ENCODE peak calls at places on chromosomes 11 and 22, in seven cellular contexts. One of them, this sample, is unnamed.

GRCh38 chr11:85889676-85890579 is 34.7 kb downstream of the CCDC83 start:
- DNase-seq in suprapubic skin: no peak
- DNase-seq in epithelial cell of esophagus: peak; percentile 89
- DNase-seq in gastrocnemius medialis: no peak
- DNase-seq in stomach: no peak
- DNase-seq in tibial nerve: no peak
- DNase-seq in astrocyte: peak; percentile 88
- DNase-seq in this sample: peak; percentile 42

GRCh38 chr11:104623518-104623917 is 274.7 kb downstream of the CASP12 start:
- DNase-seq in tibial nerve: no peak
- DNase-seq in gastrocnemius medialis: no peak
- DNase-seq in astrocyte: peak; percentile 63
- DNase-seq in epithelial cell of esophagus: peak; percentile 64
- DNase-seq in stomach: no peak
- DNase-seq in suprapubic skin: no peak
- DNase-seq in this sample: no peak

GRCh38 chr11:69485337-69486041 is 4.0 kb downstream of the LINC01488 start:
- DNase-seq in stomach: no peak
- DNase-seq in tibial nerve: no peak
- DNase-seq in epithelial cell of esophagus: no peak
- DNase-seq in suprapubic skin: no peak
- DNase-seq in astrocyte: no peak
- DNase-seq in gastrocnemius medialis: no peak
- DNase-seq in this sample: no peak

GRCh38 chr11:111878766-111879636 is at the start of the genes CFAP68 and FDXACB1:
- DNase-seq in suprapubic skin: peak; percentile 98
- DNase-seq in stomach: peak; percentile 97
- DNase-seq in epithelial cell of esophagus: peak; percentile 98
- DNase-seq in tibial nerve: peak; percentile 95
- DNase-seq in astrocyte: peak; percentile 95
- DNase-seq in gastrocnemius medialis: peak; percentile 98
- DNase-seq in this sample: peak; percentile 76

GRCh38 chr11:119367661-119368120 is 13.8 kb downstream of the USP2 start:
- DNase-seq in astrocyte: no peak
- DNase-seq in suprapubic skin: no peak
- DNase-seq in gastrocnemius medialis: peak; percentile 77
- DNase-seq in epithelial cell of esophagus: no peak
- DNase-seq in tibial nerve: no peak
- DNase-seq in stomach: no peak
- DNase-seq in this sample: no peak

GRCh38 chr11:102456381-102456780 is 3.8 kb upstream of the TMEM123 start:
- DNase-seq in gastrocnemius medialis: no peak
- DNase-seq in astrocyte: no peak
- DNase-seq in tibial nerve: no peak
- DNase-seq in stomach: no peak
- DNase-seq in suprapubic skin: no peak
- DNase-seq in epithelial cell of esophagus: peak; percentile 87
- DNase-seq in this sample: no peak

GRCh38 chr11:813037-813436 is 3.3 kb downstream of the RPLP2 start:
- DNase-seq in tibial nerve: no peak
- DNase-seq in suprapubic skin: no peak
- DNase-seq in astrocyte: no peak
- DNase-seq in epithelial cell of esophagus: no peak
- DNase-seq in stomach: no peak
- DNase-seq in gastrocnemius medialis: no peak
- DNase-seq in this sample: no peak

GRCh38 chr22:18057568-18058209 is 20.1 kb upstream of the PEX26 start:
- DNase-seq in astrocyte: peak; percentile 100
- DNase-seq in gastrocnemius medialis: peak; percentile 86
- DNase-seq in suprapubic skin: no peak
- DNase-seq in tibial nerve: peak; percentile 85
- DNase-seq in epithelial cell of esophagus: peak; percentile 98
- DNase-seq in stomach: peak; percentile 60
- DNase-seq in this sample: peak; percentile 96

GRCh38 chr11:88195908-88196307 is 20.7 kb upstream of the RAB38 start:
- DNase-seq in gastrocnemius medialis: no peak
- DNase-seq in suprapubic skin: no peak
- DNase-seq in astrocyte: no peak
- DNase-seq in epithelial cell of esophagus: no peak
- DNase-seq in tibial nerve: no peak
- DNase-seq in stomach: no peak
- DNase-seq in this sample: no peak

GRCh38 chr11:126139541-126140091 is 71.8 kb downstream of the RPUSD4 start:
- DNase-seq in epithelial cell of esophagus: no peak
- DNase-seq in suprapubic skin: no peak
- DNase-seq in astrocyte: peak; percentile 68
- DNase-seq in stomach: no peak
- DNase-seq in gastrocnemius medialis: no peak
- DNase-seq in tibial nerve: no peak
- DNase-seq in this sample: no peak

GRCh38 chr11:20283475-20283874 is 80.0 kb upstream of the HTATIP2 start:
- DNase-seq in stomach: no peak
- DNase-seq in astrocyte: no peak
- DNase-seq in gastrocnemius medialis: no peak
- DNase-seq in epithelial cell of esophagus: no peak
- DNase-seq in tibial nerve: no peak
- DNase-seq in suprapubic skin: no peak
- DNase-seq in this sample: no peak

GRCh38 chr22:30325724-30326703 is 727 bp downstream of the TBC1D10A start:
- DNase-seq in tibial nerve: no peak
- DNase-seq in gastrocnemius medialis: peak; percentile 28
- DNase-seq in suprapubic skin: no peak
- DNase-seq in astrocyte: no peak
- DNase-seq in epithelial cell of esophagus: no peak
- DNase-seq in stomach: peak; percentile 53
- DNase-seq in this sample: no peak

GRCh38 chr22:36211237-36211881 is 9.8 kb upstream of the APOL4 start:
- DNase-seq in gastrocnemius medialis: no peak
- DNase-seq in stomach: no peak
- DNase-seq in suprapubic skin: no peak
- DNase-seq in astrocyte: peak; percentile 64
- DNase-seq in epithelial cell of esophagus: no peak
- DNase-seq in tibial nerve: peak; percentile 44
- DNase-seq in this sample: no peak

GRCh38 chr11:47611240-47611863 is 17.1 kb upstream of the C1QTNF4 start:
- DNase-seq in tibial nerve: no peak
- DNase-seq in stomach: no peak
- DNase-seq in suprapubic skin: peak; percentile 32
- DNase-seq in astrocyte: no peak
- DNase-seq in epithelial cell of esophagus: no peak
- DNase-seq in gastrocnemius medialis: no peak
- DNase-seq in this sample: no peak

GRCh38 chr11:25859776-25860175 is 472.2 kb upstream of the ANO3 start:
- DNase-seq in astrocyte: no peak
- DNase-seq in epithelial cell of esophagus: no peak
- DNase-seq in gastrocnemius medialis: no peak
- DNase-seq in stomach: no peak
- DNase-seq in suprapubic skin: no peak
- DNase-seq in tibial nerve: no peak
- DNase-seq in this sample: no peak

GRCh38 chr22:41501209-41501608 is 32.3 kb downstream of the ACO2 start:
- DNase-seq in astrocyte: no peak
- DNase-seq in stomach: no peak
- DNase-seq in tibial nerve: no peak
- DNase-seq in gastrocnemius medialis: no peak
- DNase-seq in epithelial cell of esophagus: peak; percentile 23
- DNase-seq in suprapubic skin: no peak
- DNase-seq in this sample: no peak

GRCh38 chr11:12175694-12176241 is 65.4 kb downstream of the MICAL2 start:
- DNase-seq in astrocyte: peak; percentile 97
- DNase-seq in suprapubic skin: no peak
- DNase-seq in epithelial cell of esophagus: peak; percentile 97
- DNase-seq in gastrocnemius medialis: no peak
- DNase-seq in tibial nerve: no peak
- DNase-seq in stomach: no peak
- DNase-seq in this sample: peak; percentile 89

GRCh38 chr11:47981667-47982404 is 1.5 kb downstream of the PTPRJ start:
- DNase-seq in tibial nerve: no peak
- DNase-seq in astrocyte: no peak
- DNase-seq in stomach: no peak
- DNase-seq in suprapubic skin: no peak
- DNase-seq in epithelial cell of esophagus: no peak
- DNase-seq in gastrocnemius medialis: no peak
- DNase-seq in this sample: no peak

GRCh38 chr11:61737131-61737530 is 15.3 kb upstream of the MYRF start:
- DNase-seq in suprapubic skin: no peak
- DNase-seq in tibial nerve: no peak
- DNase-seq in gastrocnemius medialis: no peak
- DNase-seq in stomach: no peak
- DNase-seq in astrocyte: no peak
- DNase-seq in epithelial cell of esophagus: no peak
- DNase-seq in this sample: no peak

GRCh38 chr11:61736310-61736709 is 16.1 kb upstream of the MYRF start:
- DNase-seq in suprapubic skin: no peak
- DNase-seq in gastrocnemius medialis: no peak
- DNase-seq in stomach: no peak
- DNase-seq in tibial nerve: no peak
- DNase-seq in astrocyte: no peak
- DNase-seq in epithelial cell of esophagus: peak; percentile 68
- DNase-seq in this sample: no peak

GRCh38 chr11:61738776-61739175 is 13.7 kb upstream of the MYRF start:
- DNase-seq in tibial nerve: no peak
- DNase-seq in suprapubic skin: no peak
- DNase-seq in stomach: no peak
- DNase-seq in epithelial cell of esophagus: no peak
- DNase-seq in astrocyte: no peak
- DNase-seq in gastrocnemius medialis: no peak
- DNase-seq in this sample: no peak

GRCh38 chr11:61739413-61739812 is 13.0 kb upstream of the MYRF start:
- DNase-seq in stomach: no peak
- DNase-seq in astrocyte: no peak
- DNase-seq in suprapubic skin: no peak
- DNase-seq in tibial nerve: no peak
- DNase-seq in epithelial cell of esophagus: no peak
- DNase-seq in gastrocnemius medialis: no peak
- DNase-seq in this sample: no peak

GRCh38 chr11:61737636-61738386 is 14.6 kb upstream of the MYRF start:
- DNase-seq in gastrocnemius medialis: no peak
- DNase-seq in epithelial cell of esophagus: no peak
- DNase-seq in tibial nerve: no peak
- DNase-seq in stomach: no peak
- DNase-seq in astrocyte: no peak
- DNase-seq in suprapubic skin: no peak
- DNase-seq in this sample: no peak
- TF ChIP-seq CTCF in gastrocnemius medialis: no peak
- TF ChIP-seq CTCF in epithelial cell of esophagus: no peak
- TF ChIP-seq CTCF in tibial nerve: no peak
- TF ChIP-seq CTCF in stomach: no peak
- TF ChIP-seq CTCF in astrocyte: no peak
- TF ChIP-seq CTCF in suprapubic skin: no peak
- TF ChIP-seq CTCF in this sample: no peak

DNA sequence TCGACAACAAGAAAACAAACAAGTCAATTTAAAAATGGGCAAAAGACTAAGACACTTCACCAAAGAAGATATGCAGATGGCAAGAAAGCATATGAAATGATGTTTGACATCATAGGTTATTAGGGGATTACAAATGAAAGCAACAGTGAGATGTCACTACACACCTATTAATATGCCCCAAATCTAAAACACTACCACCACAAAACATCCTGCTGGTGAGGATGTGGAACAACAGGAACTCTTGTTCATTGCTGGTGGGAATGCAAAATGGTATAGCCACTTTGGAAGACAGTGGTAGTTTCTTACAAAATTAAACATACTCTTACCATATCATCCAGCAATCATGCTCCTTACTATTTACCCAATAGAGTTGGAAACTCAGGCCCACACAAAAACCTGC is 29.0 kb downstream of the PRRG4 start:
- DNase-seq in tibial nerve: no peak
- DNase-seq in stomach: no peak
- DNase-seq in astrocyte: no peak
- DNase-seq in gastrocnemius medialis: no peak
- DNase-seq in suprapubic skin: no peak
- DNase-seq in epithelial cell of esophagus: no peak
- DNase-seq in this sample: no peak
- H3K4me3 ChIP-seq in tibial nerve: no peak overlapping the region
- H3K4me3 ChIP-seq in stomach: no peak overlapping the region
- H3K4me3 ChIP-seq in astrocyte: no peak overlapping the region
- H3K4me3 ChIP-seq in gastrocnemius medialis: no peak overlapping the region
- H3K4me3 ChIP-seq in suprapubic skin: no peak overlapping the region
- H3K4me3 ChIP-seq in epithelial cell of esophagus: no peak overlapping the region
- H3K4me3 ChIP-seq in this sample: no peak overlapping the region

GRCh38 chr11:34833602-34834001 is 82.6 kb downstream of the APIP start:
- DNase-seq in suprapubic skin: no peak
- DNase-seq in gastrocnemius medialis: no peak
- DNase-seq in tibial nerve: no peak
- DNase-seq in astrocyte: no peak
- DNase-seq in epithelial cell of esophagus: peak; percentile 68
- DNase-seq in stomach: no peak
- DNase-seq in this sample: no peak

GRCh38 chr11:34839969-34840368 is 76.2 kb downstream of the APIP start:
- DNase-seq in tibial nerve: no peak
- DNase-seq in epithelial cell of esophagus: no peak
- DNase-seq in astrocyte: no peak
- DNase-seq in gastrocnemius medialis: no peak
- DNase-seq in stomach: no peak
- DNase-seq in suprapubic skin: no peak
- DNase-seq in this sample: no peak

GRCh38 chr11:34840736-34841386 is 75.3 kb downstream of the APIP start:
- DNase-seq in astrocyte: no peak
- DNase-seq in tibial nerve: no peak
- DNase-seq in gastrocnemius medialis: no peak
- DNase-seq in suprapubic skin: no peak
- DNase-seq in epithelial cell of esophagus: peak; percentile 69
- DNase-seq in stomach: peak; percentile 28
- DNase-seq in this sample: no peak

GRCh38 chr11:34837246-34837856 is 78.8 kb downstream of the APIP start:
- DNase-seq in epithelial cell of esophagus: no peak
- DNase-seq in tibial nerve: no peak
- DNase-seq in stomach: no peak
- DNase-seq in suprapubic skin: no peak
- DNase-seq in gastrocnemius medialis: no peak
- DNase-seq in astrocyte: no peak
- DNase-seq in this sample: no peak
- TF ChIP-seq CTCF in epithelial cell of esophagus: no peak
- TF ChIP-seq CTCF in tibial nerve: no peak
- TF ChIP-seq CTCF in stomach: no peak
- TF ChIP-seq CTCF in suprapubic skin: no peak
- TF ChIP-seq CTCF in gastrocnemius medialis: no peak
- TF ChIP-seq CTCF in astrocyte: no peak
- TF ChIP-seq CTCF in this sample: no peak

DNA sequence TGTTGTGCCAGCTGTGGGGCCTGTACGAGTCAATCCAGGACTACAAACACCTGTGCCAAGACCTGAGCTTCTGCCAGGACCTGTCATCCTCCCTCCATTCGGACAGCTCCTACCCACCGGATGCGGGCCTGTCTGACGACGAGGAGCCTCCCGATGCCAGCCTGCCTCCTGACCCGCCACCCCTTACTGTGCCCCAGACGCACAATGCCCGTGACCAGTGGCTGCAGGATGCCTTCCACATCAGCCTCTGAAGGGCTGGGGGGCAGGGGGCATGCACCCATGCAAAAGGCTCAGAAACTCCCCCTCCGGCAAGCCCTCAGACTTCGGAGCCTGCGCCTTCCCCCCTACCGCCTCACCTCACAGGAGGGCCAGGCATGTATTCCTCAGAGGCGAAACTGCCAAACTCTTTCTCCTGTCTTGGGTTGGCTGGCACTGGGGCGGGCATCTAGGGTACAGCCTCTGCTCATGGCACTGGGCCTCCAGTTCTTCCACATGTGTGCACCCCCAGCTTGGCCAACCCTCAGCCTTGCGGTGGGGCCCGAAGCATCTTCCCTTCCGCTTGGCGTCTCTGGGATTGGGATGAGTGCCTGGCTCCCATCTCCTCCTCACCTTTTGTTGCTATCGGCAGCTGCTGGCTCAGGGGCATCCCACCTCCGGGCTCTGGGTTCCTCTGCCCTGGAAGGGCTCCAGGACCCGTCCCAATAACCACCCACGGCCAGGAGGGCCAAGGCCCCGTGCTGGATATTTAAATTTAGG is 1.2 kb downstream of the FAM89B start:
- DNase-seq in stomach: no peak
- DNase-seq in suprapubic skin: no peak
- DNase-seq in tibial nerve: no peak
- DNase-seq in astrocyte: no peak
- DNase-seq in epithelial cell of esophagus: peak; percentile 33
- DNase-seq in gastrocnemius medialis: peak; percentile 85
- DNase-seq in this sample: no peak
- H3K4me3 ChIP-seq in stomach: peak overlapping the region; percentile 79
- H3K4me3 ChIP-seq in suprapubic skin: peak overlapping the region; percentile 94
- H3K4me3 ChIP-seq in tibial nerve: peak overlapping the region; percentile 81
- H3K4me3 ChIP-seq in astrocyte: peak overlapping the region; percentile 79
- H3K4me3 ChIP-seq in epithelial cell of esophagus: peak overlapping the region; percentile 93
- H3K4me3 ChIP-seq in gastrocnemius medialis: peak overlapping the region; percentile 97
- H3K4me3 ChIP-seq in this sample: peak overlapping the region; percentile 89

This sample was measured in AG04449.